ENCODE peak calls at places on chromosomes 13 and 19, in seven cellular contexts. One of them, this sample, is unnamed.

GRCh38 chr19:16969127-16969526 is 57.5 kb downstream of the CPAMD8 start:
- DNase-seq in T-helper 2 cell: no peak
- DNase-seq in hypothalamus: no peak
- DNase-seq in NCI-H446 treated with DMSO at 0.1 percent for 48 hours: no peak
- DNase-seq in thoracic aorta: no peak
- DNase-seq in activated T-helper 1 cell treated with anti-CD3 and anti-CD28 coated beads, Interleukin-2, amount 50 U/mL, for 16 hours: no peak
- DNase-seq in dermis microvascular lymphatic vessel endothelial cell: no peak
- DNase-seq in this sample: no peak

GRCh38 chr19:4390017-4390861 is 10.1 kb downstream of the SH3GL1 start:
- DNase-seq in T-helper 2 cell: no peak
- DNase-seq in hypothalamus: no peak
- DNase-seq in NCI-H446 treated with DMSO at 0.1 percent for 48 hours: no peak
- DNase-seq in thoracic aorta: no peak
- DNase-seq in activated T-helper 1 cell treated with anti-CD3 and anti-CD28 coated beads, Interleukin-2, amount 50 U/mL, for 16 hours: no peak
- DNase-seq in dermis microvascular lymphatic vessel endothelial cell: no peak
- DNase-seq in this sample: peak

GRCh38 chr19:54030895-54031586 is 32.7 kb downstream of the VSTM1 start:
- DNase-seq in T-helper 2 cell: no peak
- DNase-seq in hypothalamus: no peak
- DNase-seq in NCI-H446 treated with DMSO at 0.1 percent for 48 hours: no peak
- DNase-seq in thoracic aorta: no peak
- DNase-seq in activated T-helper 1 cell treated with anti-CD3 and anti-CD28 coated beads, Interleukin-2, amount 50 U/mL, for 16 hours: no peak
- DNase-seq in dermis microvascular lymphatic vessel endothelial cell: no peak
- DNase-seq in this sample: no peak

GRCh38 chr13:41064493-41064892 is 3.2 kb downstream of the WBP4 start:
- DNase-seq in T-helper 2 cell: no peak
- DNase-seq in hypothalamus: no peak
- DNase-seq in NCI-H446 treated with DMSO at 0.1 percent for 48 hours: no peak
- DNase-seq in thoracic aorta: no peak
- DNase-seq in activated T-helper 1 cell treated with anti-CD3 and anti-CD28 coated beads, Interleukin-2, amount 50 U/mL, for 16 hours: no peak
- DNase-seq in dermis microvascular lymphatic vessel endothelial cell: no peak
- DNase-seq in this sample: peak

GRCh38 chr13:51723529-51723928 is 80.4 kb downstream of the DHRS12 start:
- DNase-seq in T-helper 2 cell: no peak
- DNase-seq in hypothalamus: no peak
- DNase-seq in NCI-H446 treated with DMSO at 0.1 percent for 48 hours: no peak
- DNase-seq in thoracic aorta: no peak
- DNase-seq in activated T-helper 1 cell treated with anti-CD3 and anti-CD28 coated beads, Interleukin-2, amount 50 U/mL, for 16 hours: no peak
- DNase-seq in dermis microvascular lymphatic vessel endothelial cell: no peak
- DNase-seq in this sample: no peak

GRCh38 chr19:19406878-19407639 is 1.6 kb downstream of the GATAD2A start:
- DNase-seq in T-helper 2 cell: no peak
- DNase-seq in hypothalamus: no peak
- DNase-seq in NCI-H446 treated with DMSO at 0.1 percent for 48 hours: no peak
- DNase-seq in thoracic aorta: no peak
- DNase-seq in activated T-helper 1 cell treated with anti-CD3 and anti-CD28 coated beads, Interleukin-2, amount 50 U/mL, for 16 hours: no peak
- DNase-seq in dermis microvascular lymphatic vessel endothelial cell: no peak
- DNase-seq in this sample: no peak

GRCh38 chr13:95207769-95208366 is 93.4 kb downstream of the ABCC4 start:
- DNase-seq in T-helper 2 cell: no peak
- DNase-seq in hypothalamus: no peak
- DNase-seq in NCI-H446 treated with DMSO at 0.1 percent for 48 hours: no peak
- DNase-seq in thoracic aorta: no peak
- DNase-seq in activated T-helper 1 cell treated with anti-CD3 and anti-CD28 coated beads, Interleukin-2, amount 50 U/mL, for 16 hours: no peak
- DNase-seq in dermis microvascular lymphatic vessel endothelial cell: no peak
- DNase-seq in this sample: no peak

GRCh38 chr13:82330499-82330898 is 1551.8 kb downstream of the SLITRK1 start:
- DNase-seq in T-helper 2 cell: no peak
- DNase-seq in hypothalamus: no peak
- DNase-seq in NCI-H446 treated with DMSO at 0.1 percent for 48 hours: no peak
- DNase-seq in thoracic aorta: no peak
- DNase-seq in activated T-helper 1 cell treated with anti-CD3 and anti-CD28 coated beads, Interleukin-2, amount 50 U/mL, for 16 hours: no peak
- DNase-seq in dermis microvascular lymphatic vessel endothelial cell: peak
- DNase-seq in this sample: no peak

GRCh38 chr13:32117696-32118095 is 86.1 kb downstream of the FRY start:
- DNase-seq in T-helper 2 cell: no peak
- DNase-seq in hypothalamus: no peak
- DNase-seq in NCI-H446 treated with DMSO at 0.1 percent for 48 hours: no peak
- DNase-seq in thoracic aorta: peak
- DNase-seq in activated T-helper 1 cell treated with anti-CD3 and anti-CD28 coated beads, Interleukin-2, amount 50 U/mL, for 16 hours: no peak
- DNase-seq in dermis microvascular lymphatic vessel endothelial cell: no peak
- DNase-seq in this sample: no peak

GRCh38 chr13:39602277-39602613 is 748 bp downstream of the LHFPL6 start:
- DNase-seq in T-helper 2 cell: no peak
- DNase-seq in hypothalamus: peak
- DNase-seq in NCI-H446 treated with DMSO at 0.1 percent for 48 hours: no peak
- DNase-seq in thoracic aorta: no peak
- DNase-seq in activated T-helper 1 cell treated with anti-CD3 and anti-CD28 coated beads, Interleukin-2, amount 50 U/mL, for 16 hours: no peak
- DNase-seq in dermis microvascular lymphatic vessel endothelial cell: no peak
- DNase-seq in this sample: no peak